ENCODE peak calls at places on chromosomes 16 and 17, in six cellular contexts. Z is neural crest cell; W is dorsolateral prefrontal cortex; D is fibroblast of pulmonary artery; V is esophagus squamous epithelium; B is central memory CD4-positive, alpha-beta T cell. O is an unnamed sample.

GRCh38 chr16:86527366-86527765 is 17.0 kb downstream of the FOXF1 start:
- DNase-seq in B (no peak), V (no peak), D (no peak), W (peak; percentile 41), Z (no peak), O (no peak)

GRCh38 chr17:74757931-74758845 is 9.8 kb downstream of the NHERF1 start:
- DNase-seq in D (peak; percentile 43), W (no peak), B (no peak), Z (no peak), V (no peak), O (peak; percentile 84)

GRCh38 chr16:75074920-75075687 is 41.5 kb downstream of the LDHD start:
- DNase-seq in W (no peak), D (peak; percentile 43), B (peak; percentile 89), V (peak; percentile 44), Z (no peak), O (no peak)

GRCh38 chr17:43701318-43701743 is 39.6 kb upstream of the MEOX1 start:
- DNase-seq in D (peak; percentile 36), V (no peak), B (peak; percentile 4), Z (no peak), W (no peak), O (no peak)

GRCh38 chr17:78709119-78709681 is 72.9 kb downstream of the CYTH1 start:
- DNase-seq in Z (no peak), D (no peak), B (no peak), V (no peak), W (no peak), O (no peak)

GRCh38 chr16:27235938-27236245 is 32.6 kb downstream of the KDM8 start:
- DNase-seq in D (no peak), V (no peak), Z (no peak), B (no peak), W (no peak), O (no peak)

GRCh38 chr16:12609937-12610699 is 193.6 kb downstream of the CPPED1 start:
- DNase-seq in D (no peak), W (no peak), Z (no peak), B (no peak), V (no peak), O (no peak)

GRCh38 chr16:84673203-84673535 is 24.9 kb downstream of the KLHL36 start:
- DNase-seq in D (no peak), W (no peak), V (no peak), Z (no peak), B (no peak), O (no peak)

GRCh38 chr16:88747588-88748301 is 37.3 kb downstream of the PIEZO1 start:
- DNase-seq in Z (no peak), D (peak; percentile 32), W (no peak), B (no peak), V (no peak), O (no peak)

GRCh38 chr16:28298511-28298878 is 6.2 kb downstream of the SBK1 start:
- DNase-seq in V (no peak), Z (no peak), W (no peak), B (no peak), D (no peak), O (no peak)

GRCh38 chr17:45114117-45114932 is 18.0 kb downstream of the PLCD3 start:
- DNase-seq in V (no peak), Z (no peak), D (no peak), B (no peak), W (no peak), O (no peak)

GRCh38 chr16:49690778-49691177 is 165.1 kb downstream of the ZNF423 start:
- DNase-seq in B (no peak), D (no peak), Z (no peak), W (no peak), V (no peak), O (no peak)

GRCh38 chr16:10305912-10306311 is 79.9 kb upstream of the ATF7IP2 start:
- DNase-seq in D (no peak), Z (no peak), V (no peak), W (no peak), B (no peak), O (no peak)

GRCh38 chr17:20156196-20157077 is 147.3 kb downstream of the SPECC1 start:
- DNase-seq in Z (no peak), B (no peak), W (no peak), D (peak; percentile 28), V (no peak), O (peak; percentile 40)

GRCh38 chr17:79979841-79980215 is 55.8 kb downstream of the TBC1D16 start:
- DNase-seq in B (no peak), D (no peak), Z (no peak), W (peak; percentile 26), V (no peak), O (no peak)

GRCh38 chr17:73969956-73970355 is 233.5 kb upstream of the RPL38 start:
- DNase-seq in Z (no peak), W (no peak), V (no peak), D (no peak), B (no peak), O (no peak)

GRCh38 chr17:77905766-77906165 is 52.7 kb upstream of the TNRC6C start:
- DNase-seq in D (no peak), Z (no peak), W (no peak), V (no peak), B (no peak), O (no peak)

GRCh38 chr16:7303677-7304200 is 28.9 kb upstream of the RBFOX1 start:
- DNase-seq in B (no peak), Z (no peak), V (no peak), W (no peak), D (no peak), O (no peak)

GRCh38 chr17:44602390-44602789 is 45.1 kb downstream of the FZD2 start:
- DNase-seq in W (no peak), D (no peak), V (no peak), B (no peak), Z (no peak), O (no peak)

GRCh38 chr16:78278047-78278446 is 178.6 kb downstream of the WWOX start:
- DNase-seq in V (no peak), D (no peak), B (no peak), Z (no peak), W (no peak), O (no peak)

GRCh38 chr17:79337053-79337452 is 262.4 kb downstream of the ENGASE start:
- DNase-seq in D (no peak), B (no peak), W (no peak), Z (no peak), V (no peak), O (no peak)

GRCh38 chr17:2392252-2393183 is 8.3 kb downstream of the MNT start:
- DNase-seq in B (peak; percentile 98), D (peak; percentile 96), Z (peak; percentile 88), W (peak; percentile 96), V (peak; percentile 74), O (peak; percentile 94)

GRCh38 chr17:51164911-51165679 is 1.1 kb upstream of the NME2 start:
- DNase-seq in V (no peak), W (no peak), B (no peak), D (no peak), Z (peak; percentile 15), O (no peak)